ENCODE peak calls at places on chromosomes 3 and 15, in seven cellular contexts. A, E, Q, Y, H, L and S are unnamed samples.

GRCh38 chr3:150327678-150328667 is 80.1 kb upstream of the TSC22D2 start:
- DNase-seq in A (no peak), E (peak), Q (no peak), Y (no peak), H (no peak), L (no peak), S (no peak)

GRCh38 chr15:39666671-39667070 is 85.8 kb downstream of the THBS1 start:
- DNase-seq in A (no peak), E (no peak), Q (no peak), Y (no peak), H (no peak), L (no peak), S (no peak)

GRCh38 chr3:153396581-153396980 is 234.6 kb downstream of the RAP2B start:
- DNase-seq in A (no peak), E (no peak), Q (no peak), Y (no peak), H (no peak), L (no peak), S (no peak)

GRCh38 chr3:195093731-195094130 is 177.2 kb downstream of the XXYLT1 start:
- DNase-seq in A (no peak), E (no peak), Q (no peak), Y (no peak), H (no peak), L (no peak), S (no peak)

GRCh38 chr15:95192923-95193322 is 961.6 kb downstream of the MCTP2 start:
- DNase-seq in A (no peak), E (no peak), Q (no peak), Y (no peak), H (no peak), L (no peak), S (no peak)

GRCh38 chr3:57587946-57588345 is 9.2 kb downstream of the ARF4 start:
- DNase-seq in A (no peak), E (no peak), Q (no peak), Y (no peak), H (no peak), L (no peak), S (no peak)

GRCh38 chr3:111695584-111696213 is 100.6 kb upstream of the ZBED2 start:
- DNase-seq in A (no peak), E (no peak), Q (peak), Y (no peak), H (no peak), L (no peak), S (no peak)

GRCh38 chr15:94230886-94231727 is at the start of gene MCTP2:
- DNase-seq in A (peak), E (peak), Q (no peak), Y (peak), H (peak), L (peak), S (peak)

GRCh38 chr3:139421459-139421858 is 32.0 kb upstream of the COPB2 start:
- DNase-seq in A (no peak), E (no peak), Q (no peak), Y (no peak), H (no peak), L (no peak), S (no peak)

GRCh38 chr3:173617490-173617889 is 219.9 kb downstream of the NLGN1 start:
- DNase-seq in A (peak), E (no peak), Q (no peak), Y (no peak), H (no peak), L (no peak), S (no peak)

GRCh38 chr3:57128863-57129602 is 36.1 kb downstream of the IL17RD start:
- DNase-seq in A (no peak), E (peak), Q (no peak), Y (no peak), H (no peak), L (no peak), S (no peak)

GRCh38 chr3:23052230-23053019 is 150.7 kb upstream of the UBE2E2 start:
- DNase-seq in A (no peak), E (peak), Q (no peak), Y (no peak), H (no peak), L (no peak), S (no peak)

GRCh38 chr3:96466441-96466840 is 348.0 kb upstream of the EPHA6 start:
- DNase-seq in A (no peak), E (no peak), Q (no peak), Y (no peak), H (no peak), L (no peak), S (no peak)

GRCh38 chr3:50121416-50122032 is 32.8 kb downstream of the RBM5 start:
- DNase-seq in A (peak), E (peak), Q (peak), Y (peak), H (peak), L (peak), S (peak)

GRCh38 chr15:72724028-72724427 is 38.0 kb downstream of the BBS4 start:
- DNase-seq in A (no peak), E (no peak), Q (no peak), Y (no peak), H (no peak), L (no peak), S (no peak)

GRCh38 chr3:104598848-104599501 is 767.7 kb upstream of the ALCAM start:
- DNase-seq in A (peak), E (no peak), Q (no peak), Y (no peak), H (no peak), L (no peak), S (peak)

GRCh38 chr15:79381593-79381992 is 50.5 kb upstream of the MINAR1 start:
- DNase-seq in A (no peak), E (no peak), Q (no peak), Y (no peak), H (no peak), L (no peak), S (peak)

GRCh38 chr3:100106531-100107155 is 7.7 kb downstream of the FILIP1L start:
- DNase-seq in A (peak), E (no peak), Q (no peak), Y (no peak), H (no peak), L (no peak), S (no peak)

GRCh38 chr3:129605593-129606521 is 619 bp downstream of the PLXND1 start:
- DNase-seq in A (peak), E (peak), Q (no peak), Y (peak), H (no peak), L (no peak), S (peak)

GRCh38 chr3:4751057-4752051 is 227.9 kb upstream of the BHLHE40 start:
- DNase-seq in A (no peak), E (no peak), Q (peak), Y (no peak), H (no peak), L (no peak), S (no peak)

GRCh38 chr3:56908004-56908403 is 106.3 kb upstream of the ARHGEF3 start:
- DNase-seq in A (no peak), E (no peak), Q (no peak), Y (no peak), H (no peak), L (no peak), S (no peak)

GRCh38 chr15:68693071-68693470 is 114.3 kb downstream of the CORO2B start:
- DNase-seq in A (no peak), E (no peak), Q (peak), Y (peak), H (no peak), L (no peak), S (peak)

GRCh38 chr3:188194327-188194726 is 40.4 kb downstream of the LPP start:
- DNase-seq in A (no peak), E (no peak), Q (no peak), Y (no peak), H (no peak), L (no peak), S (no peak)

GRCh38 chr3:186532641-186533072 is 11.5 kb downstream of the CRYGS start:
- DNase-seq in A (no peak), E (no peak), Q (no peak), Y (no peak), H (no peak), L (peak), S (no peak)

GRCh38 chr3:115784739-115785571 is 161.6 kb downstream of the GAP43 start:
- DNase-seq in A (no peak), E (no peak), Q (peak), Y (peak), H (peak), L (no peak), S (no peak)

GRCh38 chr3:12476238-12476897 is 7.9 kb upstream of the TSEN2 start:
- DNase-seq in A (no peak), E (no peak), Q (no peak), Y (no peak), H (no peak), L (no peak), S (no peak)

GRCh38 chr15:45642203-45642932 is 7.5 kb downstream of the SQOR start:
- DNase-seq in A (no peak), E (no peak), Q (peak), Y (no peak), H (no peak), L (no peak), S (no peak)

GRCh38 chr15:40539030-40539429 is 25.8 kb downstream of the CCDC32 start:
- DNase-seq in A (no peak), E (no peak), Q (no peak), Y (no peak), H (peak), L (no peak), S (no peak)

GRCh38 chr3:122310361-122310760 is 14.7 kb upstream of the CSTA start:
- DNase-seq in A (no peak), E (no peak), Q (no peak), Y (no peak), H (no peak), L (no peak), S (peak)

GRCh38 chr15:75232826-75233503 is 25.2 kb upstream of the GOLGA6C start:
- DNase-seq in A (no peak), E (no peak), Q (no peak), Y (no peak), H (peak), L (no peak), S (no peak)

GRCh38 chr3:195583831-195584542 is at the start of gene APOD:
- DNase-seq in A (peak), E (no peak), Q (no peak), Y (no peak), H (no peak), L (no peak), S (peak)

GRCh38 chr3:9837701-9838582 is 5.9 kb downstream of the RPUSD3 start:
- DNase-seq in A (no peak), E (no peak), Q (no peak), Y (no peak), H (no peak), L (no peak), S (no peak)

GRCh38 chr3:134941820-134942219 is 146.8 kb downstream of the EPHB1 start:
- DNase-seq in A (no peak), E (no peak), Q (no peak), Y (no peak), H (no peak), L (no peak), S (peak)

GRCh38 chr15:72835289-72835890 is 51.8 kb upstream of the ADPGK start:
- DNase-seq in A (peak), E (no peak), Q (no peak), Y (no peak), H (peak), L (peak), S (peak)

GRCh38 chr3:138234401-138235179 is 47.5 kb downstream of the ARMC8 start:
- DNase-seq in A (no peak), E (no peak), Q (no peak), Y (no peak), H (no peak), L (no peak), S (no peak)

GRCh38 chr3:32285910-32286309 is 47.4 kb downstream of the CMTM8 start:
- DNase-seq in A (no peak), E (no peak), Q (no peak), Y (no peak), H (no peak), L (no peak), S (peak)